ENCODE peak calls at places on chromosome 17, in ten cellular contexts. P, X, I, V, D, A, G, Q, O and J are unnamed samples.
A peak's percentile ranks its signal among the peaks of the same experiment; 100 is the strongest.

GRCh38 chr17:46885956-46886663 is 34.7 kb downstream of the WNT9B start:
- ATAC-seq in P (no peak), X (no peak), I (no peak), V (no peak), D (no peak), A (no peak), G (no peak), Q (no peak), O (no peak), J (no peak)

GRCh38 chr17:75535119-75535537 is 9.6 kb downstream of the LLGL2 start:
- ATAC-seq in P (peak; percentile 99), X (peak; percentile 1), I (peak; percentile 44), V (peak; percentile 65), D (no peak), A (no peak), G (peak; percentile 99), Q (no peak), O (no peak), J (peak; percentile 14)

GRCh38 chr17:55567240-55568216 is 56.3 kb upstream of the SMIM36 start:
- ATAC-seq in P (no peak), X (peak; percentile 39), I (peak; percentile 87), V (no peak), D (no peak), A (no peak), G (no peak), Q (no peak), O (peak; percentile 55), J (no peak)

GRCh38 chr17:50871369-50871768 is 5.2 kb upstream of the TOB1 start:
- ATAC-seq in P (peak; percentile 21), X (no peak), I (no peak), V (no peak), D (no peak), A (no peak), G (no peak), Q (no peak), O (no peak), J (no peak)

GRCh38 chr17:50206604-50207293 is 5.3 kb upstream of the COL1A1 start:
- ATAC-seq in P (no peak), X (no peak), I (no peak), V (no peak), D (no peak), A (no peak), G (no peak), Q (no peak), O (no peak), J (no peak)

GRCh38 chr17:47077576-47077975 is 98.5 kb upstream of the RPRML start:
- ATAC-seq in P (no peak), X (no peak), I (no peak), V (no peak), D (peak; percentile 59), A (no peak), G (no peak), Q (no peak), O (no peak), J (peak; percentile 65)

GRCh38 chr17:17406225-17406624 is 70.6 kb upstream of the MED9 start:
- ATAC-seq in P (no peak), X (no peak), I (peak; percentile 95), V (no peak), D (no peak), A (no peak), G (no peak), Q (no peak), O (no peak), J (no peak)

GRCh38 chr17:42049834-42050359 is 504 bp downstream of the C17orf113 start:
- ATAC-seq in P (no peak), X (peak; percentile 55), I (peak; percentile 48), V (peak; percentile 71), D (peak; percentile 49), A (no peak), G (no peak), Q (peak; percentile 43), O (no peak), J (no peak)

GRCh38 chr17:43595466-43595865 is 49.3 kb upstream of the ETV4 start:
- ATAC-seq in P (no peak), X (no peak), I (no peak), V (no peak), D (no peak), A (no peak), G (no peak), Q (no peak), O (no peak), J (no peak)

GRCh38 chr17:42286411-42287295 is 1.6 kb upstream of the STAT5A start:
- ATAC-seq in P (no peak), X (peak; percentile 1), I (no peak), V (no peak), D (no peak), A (no peak), G (no peak), Q (no peak), O (no peak), J (peak; percentile 43)

GRCh38 chr17:61426482-61427304 is 25.5 kb upstream of the TBX4 start:
- ATAC-seq in P (no peak), X (no peak), I (no peak), V (no peak), D (peak; percentile 79), A (no peak), G (no peak), Q (no peak), O (no peak), J (no peak)

GRCh38 chr17:8968503-8968902 is 3.0 kb upstream of the PIK3R5 start:
- ATAC-seq in P (peak; percentile 21), X (no peak), I (no peak), V (no peak), D (no peak), A (no peak), G (peak; percentile 29), Q (no peak), O (no peak), J (no peak)

GRCh38 chr17:44941712-44942331 is 5.8 kb downstream of the KIF18B start:
- ATAC-seq in P (no peak), X (peak; percentile 18), I (no peak), V (peak; percentile 64), D (peak; percentile 41), A (no peak), G (no peak), Q (no peak), O (no peak), J (peak; percentile 15)

GRCh38 chr17:73325527-73325842 is 13.7 kb upstream of the CDC42EP4 start:
- ATAC-seq in P (no peak), X (peak; percentile 74), I (no peak), V (no peak), D (peak; percentile 25), A (no peak), G (no peak), Q (peak; percentile 60), O (peak; percentile 90), J (no peak)

GRCh38 chr17:10772425-10773380 is 31.2 kb downstream of the TMEM238L start:
- ATAC-seq in P (no peak), X (peak; percentile 50), I (peak; percentile 67), V (peak; percentile 11), D (peak; percentile 47), A (no peak), G (no peak), Q (no peak), O (no peak), J (peak; percentile 67)

GRCh38 chr17:9402590-9403199 is 172.9 kb downstream of the STX8 start:
- ATAC-seq in P (no peak), X (peak; percentile 49), I (peak; percentile 59), V (peak; percentile 80), D (peak; percentile 81), A (no peak), G (no peak), Q (no peak), O (no peak), J (no peak)